ENCODE peak calls at places on chromosomes 7 and 10, in nine cellular contexts. One of them, this sample, is unnamed.

GRCh38 chr10:97553575-97554100 is 18.9 kb upstream of the ANKRD2 start:
- DNase-seq in transverse colon: peak
- DNase-seq in A549: peak
- DNase-seq in suprapubic skin: peak
- DNase-seq in upper lobe of left lung: peak
- DNase-seq in body of pancreas: peak
- DNase-seq in IMR-90: peak
- DNase-seq in heart left ventricle: peak
- DNase-seq in tibial nerve: peak
- DNase-seq in this sample: peak

GRCh38 chr10:14649739-14650138 is 125.0 kb downstream of the FAM107B start:
- DNase-seq in transverse colon: no peak
- DNase-seq in A549: no peak
- DNase-seq in suprapubic skin: no peak
- DNase-seq in upper lobe of left lung: no peak
- DNase-seq in body of pancreas: no peak
- DNase-seq in IMR-90: no peak
- DNase-seq in heart left ventricle: no peak
- DNase-seq in tibial nerve: no peak
- DNase-seq in this sample: no peak

GRCh38 chr7:157664034-157664433 is 327.2 kb downstream of the DNAJB6 start:
- DNase-seq in transverse colon: no peak
- DNase-seq in A549: no peak
- DNase-seq in suprapubic skin: no peak
- DNase-seq in upper lobe of left lung: no peak
- DNase-seq in body of pancreas: no peak
- DNase-seq in IMR-90: no peak
- DNase-seq in heart left ventricle: no peak
- DNase-seq in tibial nerve: no peak
- DNase-seq in this sample: no peak

GRCh38 chr7:11327633-11328032 is 354.0 kb downstream of the PHF14 start:
- DNase-seq in transverse colon: no peak
- DNase-seq in A549: no peak
- DNase-seq in suprapubic skin: no peak
- DNase-seq in upper lobe of left lung: no peak
- DNase-seq in body of pancreas: no peak
- DNase-seq in IMR-90: no peak
- DNase-seq in heart left ventricle: no peak
- DNase-seq in tibial nerve: no peak
- DNase-seq in this sample: no peak

GRCh38 chr7:151871904-151872303 is 5.0 kb downstream of the PRKAG2 start:
- DNase-seq in transverse colon: no peak
- DNase-seq in A549: peak
- DNase-seq in suprapubic skin: no peak
- DNase-seq in upper lobe of left lung: no peak
- DNase-seq in body of pancreas: no peak
- DNase-seq in IMR-90: no peak
- DNase-seq in heart left ventricle: no peak
- DNase-seq in tibial nerve: no peak
- DNase-seq in this sample: no peak

GRCh38 chr10:4067552-4068254 is 282.7 kb upstream of the KLF6 start:
- DNase-seq in transverse colon: peak
- DNase-seq in A549: no peak
- DNase-seq in suprapubic skin: no peak
- DNase-seq in upper lobe of left lung: no peak
- DNase-seq in body of pancreas: no peak
- DNase-seq in IMR-90: no peak
- DNase-seq in heart left ventricle: no peak
- DNase-seq in tibial nerve: no peak
- DNase-seq in this sample: no peak

GRCh38 chr7:157065046-157065445 is 54.6 kb upstream of the MNX1 start:
- DNase-seq in transverse colon: no peak
- DNase-seq in A549: no peak
- DNase-seq in suprapubic skin: no peak
- DNase-seq in upper lobe of left lung: no peak
- DNase-seq in body of pancreas: no peak
- DNase-seq in IMR-90: no peak
- DNase-seq in heart left ventricle: no peak
- DNase-seq in tibial nerve: no peak
- DNase-seq in this sample: no peak

GRCh38 chr7:70533614-70534013 is 598.3 kb upstream of the GALNT17 start:
- DNase-seq in transverse colon: no peak
- DNase-seq in A549: no peak
- DNase-seq in suprapubic skin: no peak
- DNase-seq in upper lobe of left lung: no peak
- DNase-seq in body of pancreas: no peak
- DNase-seq in IMR-90: no peak
- DNase-seq in heart left ventricle: no peak
- DNase-seq in tibial nerve: no peak
- DNase-seq in this sample: no peak

GRCh38 chr10:84783386-84783785 is 455.0 kb downstream of the CCSER2 start:
- DNase-seq in transverse colon: no peak
- DNase-seq in A549: peak
- DNase-seq in suprapubic skin: no peak
- DNase-seq in upper lobe of left lung: peak
- DNase-seq in body of pancreas: peak
- DNase-seq in IMR-90: no peak
- DNase-seq in heart left ventricle: no peak
- DNase-seq in tibial nerve: peak
- DNase-seq in this sample: no peak

GRCh38 chr10:121535381-121535780 is 62.9 kb downstream of the FGFR2 start:
- DNase-seq in transverse colon: no peak
- DNase-seq in A549: no peak
- DNase-seq in suprapubic skin: no peak
- DNase-seq in upper lobe of left lung: no peak
- DNase-seq in body of pancreas: no peak
- DNase-seq in IMR-90: no peak
- DNase-seq in heart left ventricle: no peak
- DNase-seq in tibial nerve: no peak
- DNase-seq in this sample: no peak

GRCh38 chr7:123410273-123410928 is 124.0 kb downstream of the IQUB start:
- DNase-seq in transverse colon: no peak
- DNase-seq in A549: no peak
- DNase-seq in suprapubic skin: no peak
- DNase-seq in upper lobe of left lung: no peak
- DNase-seq in body of pancreas: peak
- DNase-seq in IMR-90: no peak
- DNase-seq in heart left ventricle: peak
- DNase-seq in tibial nerve: peak
- DNase-seq in this sample: no peak

GRCh38 chr10:96257944-96258343 is 13.4 kb downstream of the BLNK start:
- DNase-seq in transverse colon: no peak
- DNase-seq in A549: no peak
- DNase-seq in suprapubic skin: no peak
- DNase-seq in upper lobe of left lung: no peak
- DNase-seq in body of pancreas: peak
- DNase-seq in IMR-90: no peak
- DNase-seq in heart left ventricle: peak
- DNase-seq in tibial nerve: peak
- DNase-seq in this sample: no peak

GRCh38 chr10:119933179-119933578 is 40.6 kb downstream of the SEC23IP start:
- DNase-seq in transverse colon: no peak
- DNase-seq in A549: peak
- DNase-seq in suprapubic skin: no peak
- DNase-seq in upper lobe of left lung: no peak
- DNase-seq in body of pancreas: no peak
- DNase-seq in IMR-90: peak
- DNase-seq in heart left ventricle: no peak
- DNase-seq in tibial nerve: no peak
- DNase-seq in this sample: no peak

GRCh38 chr7:44971991-44972441 is 6.8 kb downstream of the MYO1G start:
- DNase-seq in transverse colon: no peak
- DNase-seq in A549: no peak
- DNase-seq in suprapubic skin: peak
- DNase-seq in upper lobe of left lung: peak
- DNase-seq in body of pancreas: no peak
- DNase-seq in IMR-90: no peak
- DNase-seq in heart left ventricle: no peak
- DNase-seq in tibial nerve: no peak
- DNase-seq in this sample: no peak

GRCh38 chr7:44971188-44971907 is 7.5 kb downstream of the MYO1G start:
- DNase-seq in transverse colon: no peak
- DNase-seq in A549: no peak
- DNase-seq in suprapubic skin: peak
- DNase-seq in upper lobe of left lung: no peak
- DNase-seq in body of pancreas: no peak
- DNase-seq in IMR-90: no peak
- DNase-seq in heart left ventricle: no peak
- DNase-seq in tibial nerve: no peak
- DNase-seq in this sample: peak

GRCh38 chr7:44973610-44974401 is 5.0 kb downstream of the MYO1G start:
- DNase-seq in transverse colon: peak
- DNase-seq in A549: peak
- DNase-seq in suprapubic skin: peak
- DNase-seq in upper lobe of left lung: no peak
- DNase-seq in body of pancreas: peak
- DNase-seq in IMR-90: no peak
- DNase-seq in heart left ventricle: peak
- DNase-seq in tibial nerve: no peak
- DNase-seq in this sample: no peak

GRCh38 chr7:44970521-44971051 is 8.2 kb downstream of the MYO1G start:
- DNase-seq in transverse colon: no peak
- DNase-seq in A549: no peak
- DNase-seq in suprapubic skin: peak
- DNase-seq in upper lobe of left lung: no peak
- DNase-seq in body of pancreas: no peak
- DNase-seq in IMR-90: no peak
- DNase-seq in heart left ventricle: no peak
- DNase-seq in tibial nerve: no peak
- DNase-seq in this sample: peak

DNA sequence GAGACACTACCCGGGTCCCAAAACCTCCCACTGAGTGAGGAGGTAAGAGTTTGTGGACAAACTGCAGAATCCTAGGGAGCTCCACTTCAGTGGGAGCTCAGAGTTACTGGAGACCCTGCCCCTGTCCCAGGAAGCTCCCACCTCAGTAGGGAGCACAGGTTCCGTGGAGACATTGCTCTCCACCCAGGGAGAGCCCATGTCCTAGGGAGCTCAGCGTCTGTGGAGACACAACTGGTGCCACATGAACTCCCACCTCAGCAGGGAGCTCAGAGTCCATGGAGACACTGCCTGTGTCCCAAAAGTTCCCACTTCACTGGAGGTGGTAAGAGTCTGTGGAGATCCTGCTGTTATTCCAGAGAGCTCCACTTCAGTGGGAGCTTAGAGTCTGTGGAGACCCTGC is 6.3 kb downstream of the MYO1G start:
- DNase-seq in transverse colon: no peak
- DNase-seq in A549: no peak
- DNase-seq in suprapubic skin: peak
- DNase-seq in upper lobe of left lung: peak
- DNase-seq in body of pancreas: no peak
- DNase-seq in IMR-90: no peak
- DNase-seq in heart left ventricle: no peak
- DNase-seq in tibial nerve: no peak
- DNase-seq in this sample: no peak
- TF ChIP-seq POLR2A in transverse colon: no peak
- TF ChIP-seq POLR2A in A549: no peak
- TF ChIP-seq POLR2A in suprapubic skin: no peak
- TF ChIP-seq POLR2A in upper lobe of left lung: no peak
- TF ChIP-seq POLR2A in body of pancreas: no peak
- TF ChIP-seq POLR2A in IMR-90: no peak
- TF ChIP-seq POLR2A in heart left ventricle: no peak
- TF ChIP-seq POLR2A in tibial nerve: no peak
- TF ChIP-seq POLR2A in this sample: no peak

DNA sequence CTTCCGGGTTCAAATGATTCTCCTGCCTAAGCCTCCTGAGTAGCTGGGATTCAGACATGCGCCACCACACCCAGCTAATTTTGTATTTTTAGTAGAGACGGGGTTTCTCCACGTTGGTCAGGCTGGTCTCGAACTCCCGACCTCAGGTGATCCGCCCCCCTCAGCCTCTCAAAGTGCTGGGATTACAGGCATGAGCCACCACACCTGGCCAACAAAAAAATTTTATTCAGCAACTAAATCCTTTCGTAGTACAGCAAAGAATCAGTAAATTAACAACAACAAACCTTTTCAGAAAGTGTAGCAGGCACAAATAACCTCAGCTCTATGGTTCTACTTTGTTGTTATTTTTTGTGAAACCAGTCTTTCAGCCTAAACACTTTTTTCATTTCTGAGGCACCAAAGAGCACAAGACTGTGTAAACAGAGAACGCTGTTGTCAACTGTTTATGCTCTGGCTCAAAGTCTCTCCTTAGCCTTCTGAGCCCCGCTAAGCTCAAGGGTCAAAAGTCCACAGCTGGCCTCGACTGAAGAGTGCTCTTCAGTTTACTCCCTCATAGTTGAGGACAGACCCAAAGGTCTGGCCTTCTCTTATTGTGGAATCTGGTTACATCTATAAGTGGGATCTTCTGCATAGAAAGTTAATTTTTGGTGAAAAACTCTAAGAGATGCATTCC is 24.7 kb upstream of the DDX50 start:
- DNase-seq in transverse colon: peak
- DNase-seq in A549: no peak
- DNase-seq in suprapubic skin: no peak
- DNase-seq in upper lobe of left lung: no peak
- DNase-seq in body of pancreas: no peak
- DNase-seq in IMR-90: peak
- DNase-seq in heart left ventricle: no peak
- DNase-seq in tibial nerve: no peak
- DNase-seq in this sample: no peak
- H3K27ac ChIP-seq in transverse colon: peak
- H3K27ac ChIP-seq in A549: no peak
- H3K27ac ChIP-seq in suprapubic skin: no peak
- H3K27ac ChIP-seq in upper lobe of left lung: no peak
- H3K27ac ChIP-seq in body of pancreas: no peak
- H3K27ac ChIP-seq in IMR-90: no peak
- H3K27ac ChIP-seq in heart left ventricle: no peak
- H3K27ac ChIP-seq in tibial nerve: no peak
- H3K27ac ChIP-seq in this sample: no peak

GRCh38 chr7:140479062-140479738 is at the start of gene MKRN1:
- DNase-seq in transverse colon: peak
- DNase-seq in A549: peak
- DNase-seq in suprapubic skin: peak
- DNase-seq in upper lobe of left lung: peak
- DNase-seq in body of pancreas: peak
- DNase-seq in IMR-90: peak
- DNase-seq in heart left ventricle: peak
- DNase-seq in tibial nerve: peak
- DNase-seq in this sample: peak
- TF ChIP-seq POLR2A in transverse colon: peak
- TF ChIP-seq POLR2A in A549: peak
- TF ChIP-seq POLR2A in suprapubic skin: peak
- TF ChIP-seq POLR2A in upper lobe of left lung: peak
- TF ChIP-seq POLR2A in body of pancreas: peak
- TF ChIP-seq POLR2A in IMR-90: peak
- TF ChIP-seq POLR2A in heart left ventricle: no peak
- TF ChIP-seq POLR2A in tibial nerve: peak
- TF ChIP-seq POLR2A in this sample: peak

DNA sequence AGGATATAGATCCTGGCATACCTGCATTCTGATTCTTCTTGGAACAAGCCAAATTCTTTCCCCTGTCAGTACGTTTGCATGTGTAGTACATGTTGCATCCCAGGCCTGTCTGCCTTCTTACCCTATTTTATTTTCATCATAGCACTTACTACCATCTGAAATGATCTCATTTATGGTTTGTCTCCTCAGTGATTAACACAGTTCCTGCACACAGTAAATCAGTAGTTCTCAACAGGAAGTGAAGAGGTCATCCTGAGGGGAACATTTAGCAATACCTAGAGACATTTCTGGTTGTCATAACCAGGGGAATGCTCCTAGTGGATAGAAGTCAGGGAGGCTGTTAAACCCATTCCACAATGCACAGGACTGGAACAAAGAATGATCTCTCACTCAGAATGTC is 38.2 kb upstream of the SLC26A4 start:
- DNase-seq in transverse colon: no peak
- DNase-seq in A549: no peak
- DNase-seq in suprapubic skin: no peak
- DNase-seq in upper lobe of left lung: no peak
- DNase-seq in body of pancreas: no peak
- DNase-seq in IMR-90: peak
- DNase-seq in heart left ventricle: no peak
- DNase-seq in tibial nerve: no peak
- DNase-seq in this sample: no peak
- H3K27ac ChIP-seq in transverse colon: no peak
- H3K27ac ChIP-seq in A549: no peak
- H3K27ac ChIP-seq in suprapubic skin: no peak
- H3K27ac ChIP-seq in upper lobe of left lung: no peak
- H3K27ac ChIP-seq in body of pancreas: no peak
- H3K27ac ChIP-seq in IMR-90: no peak
- H3K27ac ChIP-seq in heart left ventricle: peak
- H3K27ac ChIP-seq in tibial nerve: no peak
- H3K27ac ChIP-seq in this sample: no peak

This sample was measured in breast epithelium.